ENCODE peak calls at places on chromosomes 3 and 15, in four cellular contexts. V is AG04450, E is cardiac muscle cell, P is RWPE2. S is an unnamed sample.

GRCh38 chr3:98914210-98915080 is 12.9 kb upstream of the DCBLD2 start:
- DNase-seq in P (peak; percentile 69), V (no peak), E (no peak), S (no peak)

GRCh38 chr15:45333550-45333949 is 44.8 kb downstream of the GATM start:
- DNase-seq in P (no peak), V (no peak), E (peak; percentile 21), S (no peak)

GRCh38 chr15:98649621-98649995 is 1.3 kb downstream of the IGF1R start:
- DNase-seq in V (no peak), P (no peak), E (peak; percentile 59), S (no peak)

GRCh38 chr3:5239602-5240001 is 52.1 kb downstream of the EDEM1 start:
- DNase-seq in V (no peak), P (no peak), E (no peak), S (no peak)

GRCh38 chr3:13141991-13142412 is 68.8 kb upstream of the IQSEC1 start:
- DNase-seq in P (peak; percentile 48), E (peak; percentile 85), V (no peak), S (peak; percentile 7)

GRCh38 chr3:95028688-95029087 is 965.8 kb downstream of the NSUN3 start:
- DNase-seq in E (no peak), P (no peak), V (no peak), S (no peak)

GRCh38 chr15:27538325-27538724 is 560.8 kb downstream of the OCA2 start:
- DNase-seq in E (no peak), P (no peak), V (no peak), S (no peak)

GRCh38 chr3:142586803-142587406 is 8.4 kb upstream of the ATR start:
- DNase-seq in P (no peak), V (peak; percentile 32), E (peak; percentile 86), S (peak; percentile 62)

GRCh38 chr3:101567528-101568317 is 6.1 kb downstream of the TRMT10C start:
- DNase-seq in E (no peak), P (no peak), V (peak; percentile 36), S (no peak)

GRCh38 chr15:66745530-66746230 is 43.6 kb downstream of the SMAD6 start:
- DNase-seq in V (no peak), P (no peak), E (no peak), S (no peak)

GRCh38 chr3:13012228-13012691 is 61.0 kb downstream of the IQSEC1 start:
- DNase-seq in P (no peak), E (no peak), V (no peak), S (no peak)

GRCh38 chr3:128301186-128302023 is 148.1 kb downstream of the EEFSEC start:
- DNase-seq in P (no peak), V (no peak), E (no peak), S (no peak)

GRCh38 chr3:9909221-9910013 is 6.8 kb downstream of the IL17RE start:
- DNase-seq in E (no peak), V (no peak), P (no peak), S (no peak)

GRCh38 chr3:88324788-88325187 is 175.0 kb downstream of the C3orf38 start:
- DNase-seq in V (no peak), P (no peak), E (no peak), S (no peak)

GRCh38 chr15:63367390-63367789 is 14.3 kb downstream of the CA12 start:
- DNase-seq in V (no peak), P (no peak), E (no peak), S (no peak)

GRCh38 chr3:33439421-33440327 is 531 bp downstream of the UBP1 start:
- DNase-seq in P (peak; percentile 68), E (peak; percentile 76), V (no peak), S (no peak)

GRCh38 chr15:90071220-90071807 is 31.0 kb downstream of the IDH2 start:
- DNase-seq in E (peak; percentile 85), V (peak; percentile 62), P (no peak), S (no peak)

GRCh38 chr3:196641278-196642058 is 2.0 kb downstream of the NRROS start:
- DNase-seq in V (no peak), E (no peak), P (no peak), S (no peak)

GRCh38 chr3:146153429-146153828 is 7.6 kb downstream of the PLOD2 start:
- DNase-seq in E (no peak), V (no peak), P (no peak), S (no peak)

GRCh38 chr3:71022552-71023335 is 560.8 kb downstream of the FOXP1 start:
- DNase-seq in P (no peak), E (peak; percentile 37), V (no peak), S (no peak)

GRCh38 chr15:57321973-57322601 is 54.2 kb upstream of the CGNL1 start:
- DNase-seq in V (no peak), E (no peak), P (no peak), S (no peak)

GRCh38 chr3:44030690-44031344 is 210.9 kb upstream of the TOPAZ1 start:
- DNase-seq in P (no peak), E (no peak), V (no peak), S (no peak)

GRCh38 chr3:27072943-27073725 is 296.0 kb downstream of the NEK10 start:
- DNase-seq in V (no peak), P (no peak), E (no peak), S (no peak)

GRCh38 chr3:17638351-17638750 is 104.1 kb downstream of the TBC1D5 start:
- DNase-seq in V (no peak), E (no peak), P (no peak), S (no peak)

GRCh38 chr15:80852676-80853075 is 73.5 kb downstream of the CEMIP start:
- DNase-seq in V (no peak), P (no peak), E (no peak), S (no peak)

DNA sequence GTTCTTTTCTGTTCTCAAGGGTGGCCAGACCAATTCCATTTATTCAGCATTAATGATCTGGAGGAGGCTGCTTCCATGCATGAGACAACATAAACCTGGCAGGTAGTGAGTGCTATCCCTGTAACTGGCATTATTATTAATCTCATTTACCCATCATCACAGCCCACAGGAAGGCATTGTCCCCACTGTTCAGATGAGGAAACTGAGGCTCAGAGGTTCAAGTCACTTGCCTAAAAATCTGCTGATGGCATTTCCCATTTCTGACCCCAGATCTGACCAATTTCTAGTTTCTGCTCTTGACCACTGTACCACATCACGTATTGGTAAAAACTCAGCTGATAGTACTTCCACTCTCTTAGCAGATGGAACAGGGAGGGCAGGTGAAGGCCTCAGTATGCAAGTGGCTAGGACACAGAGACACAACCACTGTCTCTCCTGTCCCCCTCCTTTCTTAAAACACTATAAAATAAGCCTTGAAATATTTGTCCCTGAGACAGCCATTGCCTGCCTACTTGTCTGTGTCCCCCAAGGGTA is 36.1 kb downstream of the TRANK1 start:
- DNase-seq in V (no peak), P (no peak), E (no peak), S (no peak)
- H3K4me3 ChIP-seq in V (peak overlapping the region; percentile 58), P (peak overlapping the region; percentile 17), E (no peak overlapping the region), S (peak overlapping the region; percentile 46)

GRCh38 chr3:187101184-187102072 is 37.9 kb downstream of the RPL39L start:
- DNase-seq in E (peak; percentile 30), V (peak; percentile 39), P (no peak), S (no peak)
- H3K4me3 ChIP-seq in E (no peak overlapping the region), V (peak overlapping the region; percentile 48), P (no peak overlapping the region), S (no peak overlapping the region)

DNA sequence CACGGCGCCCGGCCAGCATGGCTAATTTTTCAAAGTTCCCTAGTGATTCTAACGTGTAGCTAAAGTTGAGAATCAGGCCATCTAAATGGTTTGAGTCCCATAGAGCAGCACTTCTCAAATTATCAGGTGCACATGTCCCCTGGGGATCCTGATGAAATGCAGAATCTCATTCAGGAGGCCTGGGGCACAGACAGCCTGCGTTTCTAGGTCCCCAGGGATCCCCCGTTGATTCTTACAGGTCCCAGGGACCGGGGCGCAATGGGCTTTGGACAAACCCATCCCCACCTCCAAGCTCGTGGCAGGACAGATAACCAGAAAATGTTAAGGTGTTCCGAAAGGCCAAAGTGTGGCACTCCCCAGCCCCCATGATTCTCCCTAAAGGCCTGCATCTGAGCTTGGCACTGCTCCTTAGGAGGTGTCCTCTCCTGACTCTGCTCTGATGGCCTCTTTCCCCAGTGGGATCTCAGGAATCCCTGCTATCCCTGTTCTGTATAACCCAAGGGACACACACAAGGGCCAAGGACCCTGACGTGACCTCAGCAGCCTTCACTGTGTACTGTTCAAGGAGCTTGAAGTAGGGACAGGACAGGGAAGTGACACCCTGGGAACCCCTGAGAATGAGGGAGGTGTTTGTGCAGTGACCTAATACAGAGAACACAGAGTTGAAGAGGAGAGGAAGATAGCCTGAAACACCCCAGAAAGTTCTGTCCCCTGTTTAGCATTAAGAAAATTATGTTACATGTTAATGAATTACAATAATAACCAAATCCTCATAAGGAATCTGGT is 8.0 kb downstream of the LRRK1 start:
- DNase-seq in V (no peak), P (no peak), E (no peak), S (no peak)
- H3K4me3 ChIP-seq in V (no peak overlapping the region), P (no peak overlapping the region), E (no peak overlapping the region), S (no peak overlapping the region)

DNA sequence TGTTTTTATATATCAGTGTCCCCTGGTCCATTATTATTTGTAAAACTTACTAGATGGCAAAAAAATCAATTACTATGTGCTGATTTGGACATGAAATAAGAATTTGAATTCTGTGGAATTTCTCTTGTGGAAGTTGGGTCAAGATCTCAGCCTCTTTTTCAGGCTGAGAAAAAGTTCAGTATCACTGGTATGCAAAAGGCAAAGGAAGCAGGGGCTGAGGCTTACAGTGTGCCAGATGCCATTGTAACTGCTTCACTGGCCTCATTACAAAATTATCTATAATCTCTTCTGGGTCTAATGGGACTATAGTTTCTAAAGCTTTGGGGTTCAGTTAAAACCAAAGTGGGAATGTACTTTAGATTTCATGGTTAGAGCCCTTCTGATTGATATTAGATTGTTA is 125.9 kb upstream of the SLC7A14 start:
- DNase-seq in E (no peak), V (no peak), P (no peak), S (no peak)
- H3K4me3 ChIP-seq in E (no peak overlapping the region), V (no peak overlapping the region), P (no peak overlapping the region), S (no peak overlapping the region)

DNA sequence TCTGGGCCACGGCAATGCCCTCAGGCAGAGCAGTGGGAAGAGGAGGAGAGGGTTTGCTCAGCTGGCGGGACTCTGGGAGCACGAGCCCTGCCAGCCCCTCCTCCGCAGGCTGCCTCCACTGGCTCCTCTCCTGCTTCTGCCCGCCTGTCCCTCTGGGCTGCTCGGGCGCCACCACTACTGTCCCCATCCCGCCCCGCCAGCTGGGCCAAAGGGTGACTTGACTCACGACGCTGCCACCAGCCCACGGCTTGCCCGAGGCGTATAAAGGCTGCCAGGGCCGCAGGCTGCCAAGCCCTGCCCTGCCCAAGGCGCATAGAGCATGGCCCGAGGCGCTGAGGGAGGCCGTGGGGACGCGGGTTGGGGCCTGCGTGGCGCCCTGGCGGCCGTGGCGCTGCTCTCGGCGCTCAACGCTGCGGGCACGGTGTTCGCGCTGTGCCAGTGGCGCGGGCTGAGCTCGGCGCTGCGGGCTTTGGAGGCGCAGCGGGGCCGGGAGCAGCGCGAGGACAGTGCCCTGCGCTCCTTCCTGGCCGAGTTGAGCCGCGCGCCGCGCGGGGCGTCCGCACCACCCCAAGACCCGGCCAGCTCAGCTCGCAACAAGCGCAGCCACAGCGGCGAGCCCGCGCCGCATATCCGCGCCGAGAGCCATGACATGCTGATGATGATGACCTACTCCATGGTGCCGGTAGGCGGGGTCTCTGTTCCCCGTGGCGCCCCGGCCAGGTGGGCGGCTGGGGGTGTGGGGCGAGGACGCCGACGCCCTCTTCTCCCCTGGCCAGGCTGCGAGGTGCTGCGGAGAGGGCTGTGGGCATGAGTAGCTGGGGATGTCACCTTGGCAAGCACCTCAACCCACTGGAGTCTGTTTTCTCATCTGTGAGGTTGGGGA is at the start of gene GLDN:
- DNase-seq in E (peak; percentile 47), V (no peak), P (no peak), S (no peak)
- H3K4me3 ChIP-seq in E (peak within 1 kb of the TSS; percentile 46), V (peak within 1 kb of the TSS; percentile 29), P (peak within 1 kb of the TSS; percentile 18), S (no peak within 1 kb of the TSS)